ENCODE peak calls at places on chromosomes 12 and 14, in five cellular contexts. A is thyroid gland, T is astrocyte of the cerebellum, X is kidney epithelial cell, Z is HAP-1. B is an unnamed sample.

GRCh38 chr14:104388631-104389325 is 190.8 kb upstream of the C14orf180 start:
- DNase-seq in Z (no peak), A (no peak), T (no peak), X (no peak), B (peak)

GRCh38 chr14:102805941-102806340 is 28.7 kb downstream of the TRAF3 start:
- DNase-seq in A (no peak), Z (no peak), X (no peak), T (no peak), B (no peak)

GRCh38 chr14:61584258-61584657 is 111.1 kb upstream of the HIF1A start:
- DNase-seq in T (no peak), A (peak), Z (no peak), X (no peak), B (no peak)

GRCh38 chr14:103189481-103190470 is 66.5 kb downstream of the TNFAIP2 start:
- DNase-seq in Z (no peak), T (no peak), A (no peak), X (no peak), B (no peak)

GRCh38 chr12:62602445-62603060 is 135.9 kb downstream of the MON2 start:
- DNase-seq in X (peak), Z (peak), T (peak), A (peak), B (peak)

GRCh38 chr12:71299541-71300376 is 139.8 kb upstream of the LGR5 start:
- DNase-seq in A (no peak), Z (no peak), X (peak), T (no peak), B (no peak)

GRCh38 chr14:92135269-92135668 is 13.5 kb downstream of the CPSF2 start:
- DNase-seq in A (no peak), T (peak), X (no peak), Z (no peak), B (no peak)

GRCh38 chr14:101482066-101482465 is 79.2 kb upstream of the DIO3 start:
- DNase-seq in T (no peak), Z (no peak), A (no peak), X (no peak), B (no peak)

GRCh38 chr12:105667880-105668279 is 337.4 kb downstream of the C12orf75 start:
- DNase-seq in X (no peak), Z (no peak), T (no peak), A (no peak), B (no peak)

GRCh38 chr12:57342207-57342691 is 88.6 kb downstream of the R3HDM2 start:
- DNase-seq in A (peak), X (peak), T (no peak), Z (no peak), B (no peak)

GRCh38 chr14:22570132-22570949 is 18.7 kb downstream of the DAD1 start:
- DNase-seq in T (peak), A (peak), X (no peak), Z (peak), B (no peak)

GRCh38 chr12:76018111-76018510 is 13.5 kb downstream of the PHLDA1 start:
- DNase-seq in X (no peak), T (no peak), Z (no peak), A (peak), B (no peak)

GRCh38 chr12:52058631-52059324 is 7.5 kb downstream of the NR4A1 start:
- DNase-seq in X (no peak), Z (no peak), T (no peak), A (no peak), B (peak)

GRCh38 chr12:59372971-59373370 is 222.9 kb upstream of the SLC16A7 start:
- DNase-seq in T (no peak), A (peak), Z (no peak), X (no peak), B (no peak)

GRCh38 chr12:6443361-6443983 is 1.3 kb upstream of the CD27 start:
- DNase-seq in X (no peak), Z (no peak), T (no peak), A (no peak), B (no peak)

GRCh38 chr12:6444031-6444430 is 724 bp upstream of the CD27 start:
- DNase-seq in T (no peak), A (no peak), Z (no peak), X (no peak), B (no peak)

GRCh38 chr12:6442799-6443198 is 2.0 kb upstream of the CD27 start:
- DNase-seq in Z (no peak), T (no peak), X (no peak), A (no peak), B (no peak)

GRCh38 chr12:6450091-6450868 is 1.6 kb upstream of the TAPBPL start:
- DNase-seq in T (no peak), Z (no peak), A (no peak), X (no peak), B (no peak)

GRCh38 chr12:6444704-6445688 is at the start of gene CD27:
- DNase-seq in X (no peak), T (no peak), Z (no peak), A (no peak), B (no peak)
- H3K4me3 ChIP-seq in X (no peak), T (no peak), Z (no peak), A (no peak), B (no peak)

DNA sequence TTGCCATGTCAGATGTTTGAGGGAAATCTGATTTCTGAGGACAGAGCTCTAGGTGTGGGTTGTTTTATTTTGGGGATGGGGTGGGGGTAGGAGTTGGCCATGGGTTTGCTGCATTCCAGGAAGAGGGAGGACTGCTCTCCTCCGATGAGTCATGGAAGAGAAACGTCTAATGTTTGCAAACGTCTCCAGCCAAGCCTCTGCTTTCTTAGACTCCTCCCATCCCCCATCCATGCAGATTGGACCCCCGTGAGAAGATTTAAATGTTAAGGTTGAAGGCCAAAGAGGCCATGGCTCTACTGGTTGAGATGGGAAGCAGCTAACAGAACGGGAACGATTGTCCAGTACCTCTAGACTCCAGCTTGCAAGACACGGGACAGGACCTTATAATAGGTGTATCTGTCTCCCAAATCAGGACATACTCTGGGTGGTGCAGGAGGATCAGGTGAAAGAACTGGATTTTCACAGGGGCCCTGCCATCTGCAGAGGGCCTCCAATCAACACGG is 11.4 kb upstream of the ATP2A2 start:
- DNase-seq in A (no peak), Z (no peak), T (no peak), X (no peak), B (no peak)
- H3K4me3 ChIP-seq in A (no peak), Z (no peak), T (no peak), X (no peak), B (peak)

GRCh38 chr14:36313206-36313605 is 7.2 kb downstream of the MBIP start:
- DNase-seq in T (no peak), A (no peak), X (no peak), Z (no peak), B (no peak)

GRCh38 chr14:36313898-36314297 is 6.5 kb downstream of the MBIP start:
- DNase-seq in X (no peak), A (no peak), T (no peak), Z (no peak), B (no peak)

GRCh38 chr14:36315159-36315853 is 5.1 kb downstream of the MBIP start:
- DNase-seq in Z (no peak), X (no peak), A (no peak), T (no peak), B (no peak)

GRCh38 chr14:36317650-36318049 is 2.8 kb downstream of the MBIP start:
- DNase-seq in Z (no peak), X (no peak), T (no peak), A (no peak), B (no peak)

DNA sequence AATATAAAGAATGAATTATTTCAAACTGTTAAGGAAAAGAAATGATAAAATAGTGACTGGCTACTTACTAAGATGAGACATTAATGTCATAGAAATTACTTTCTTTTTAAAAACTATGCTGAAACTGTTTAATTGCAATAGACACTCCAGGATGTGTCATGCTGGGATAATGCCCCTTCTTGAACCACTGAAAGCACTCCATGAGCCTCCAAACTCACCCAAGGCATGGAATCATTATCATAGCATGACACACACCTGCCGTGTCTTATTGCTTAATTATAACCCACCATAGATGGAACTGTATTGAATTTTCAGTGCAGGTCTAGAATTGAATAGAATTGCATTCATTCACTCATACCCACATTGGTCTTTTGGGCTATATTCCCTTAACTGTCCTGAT is 4.3 kb downstream of the MBIP start:
- DNase-seq in T (no peak), Z (no peak), X (no peak), A (no peak), B (no peak)
- H3K4me3 ChIP-seq in T (no peak), Z (no peak), X (no peak), A (no peak), B (no peak)

GRCh38 chr12:2285462-2285861 is 232.7 kb downstream of the CACNA1C start:
- DNase-seq in Z (no peak), A (no peak), X (no peak), T (no peak), B (peak)

GRCh38 chr12:2284857-2285256 is 232.1 kb downstream of the CACNA1C start:
- DNase-seq in Z (peak), X (no peak), T (peak), A (peak), B (no peak)

GRCh38 chr12:2283910-2284309 is 231.1 kb downstream of the CACNA1C start:
- DNase-seq in A (no peak), T (no peak), Z (no peak), X (no peak), B (no peak)

GRCh38 chr12:2283480-2283879 is 230.7 kb downstream of the CACNA1C start:
- DNase-seq in T (no peak), A (no peak), Z (no peak), X (no peak), B (no peak)

GRCh38 chr12:2284321-2284813 is 231.6 kb downstream of the CACNA1C start:
- DNase-seq in T (peak), A (no peak), X (no peak), Z (no peak), B (no peak)
- H3K4me3 ChIP-seq in T (peak), A (no peak), X (no peak), Z (no peak), B (peak)

GRCh38 chr12:110248096-110248447 is 33.0 kb upstream of the ATP2A2 start:
- DNase-seq in Z (no peak), X (no peak), T (no peak), A (peak), B (no peak)
- H3K4me3 ChIP-seq in Z (no peak), X (no peak), T (no peak), A (no peak), B (no peak)